ENCODE peak calls at places on chromosomes 4 and X, in five cellular contexts. S is neuronal stem cell, P is GM23338, J is cardiac muscle cell, Y is suprapubic skin. U is an unnamed sample.

GRCh38 chr4:136651278-136651667 is 881.0 kb downstream of the PCDH18 start:
- DNase-seq in J (no peak), P (no peak), S (no peak), Y (no peak), U (no peak)

GRCh38 chr4:10157478-10158354 is 41.1 kb upstream of the WDR1 start:
- DNase-seq in P (peak; percentile 89), S (peak; percentile 55), J (peak; percentile 74), Y (no peak), U (no peak)

GRCh38 chr4:176436500-176436973 is 116.8 kb downstream of the SPCS3 start:
- DNase-seq in Y (no peak), J (no peak), S (no peak), P (no peak), U (peak; percentile 47)

GRCh38 chr4:579543-580175 is 3.6 kb upstream of the TMEM271 start:
- DNase-seq in J (no peak), S (no peak), P (peak; percentile 52), Y (no peak), U (no peak)

GRCh38 chrX:74187211-74187610 is 116.8 kb upstream of the ZCCHC13 start:
- DNase-seq in S (no peak), J (no peak), Y (no peak), P (no peak), U (no peak)

GRCh38 chr4:166341992-166342391 is 469.0 kb downstream of the TLL1 start:
- DNase-seq in S (no peak), Y (no peak), P (no peak), J (no peak), U (no peak)

GRCh38 chr4:88523325-88524129 is at the start of gene PYURF:
- DNase-seq in Y (peak; percentile 97), S (peak; percentile 83), J (peak; percentile 98), P (peak; percentile 98), U (peak; percentile 91)

GRCh38 chr4:47855350-47855749 is 17.5 kb upstream of the CORIN start:
- DNase-seq in S (no peak), J (no peak), P (no peak), Y (peak; percentile 69), U (no peak)

GRCh38 chrX:139758809-139759208 is 50.8 kb upstream of the MCF2 start:
- DNase-seq in J (no peak), S (no peak), P (no peak), Y (no peak), U (no peak)

GRCh38 chr4:186798951-186799659 is 75.4 kb upstream of the FAT1 start:
- DNase-seq in S (no peak), P (no peak), J (no peak), Y (no peak), U (no peak)

GRCh38 chr4:124468360-124468759 is 244.2 kb downstream of the ANKRD50 start:
- DNase-seq in S (no peak), P (no peak), Y (no peak), J (no peak), U (no peak)

GRCh38 chrX:135544338-135544948 is 24.0 kb downstream of the INTS6L start:
- DNase-seq in P (no peak), J (no peak), S (no peak), Y (no peak), U (no peak)

GRCh38 chr4:155666701-155667537 is at the start of gene GUCY1A1:
- DNase-seq in S (peak; percentile 49), P (peak; percentile 81), J (peak; percentile 76), Y (peak; percentile 74), U (no peak)

GRCh38 chr4:70722199-70722791 is 531 bp downstream of the RUFY3 start:
- DNase-seq in S (no peak), P (no peak), J (no peak), Y (no peak), U (no peak)

GRCh38 chrX:37697169-37697760 is 11.7 kb downstream of the XK start:
- DNase-seq in P (no peak), J (no peak), S (no peak), Y (no peak), U (no peak)

GRCh38 chr4:86831262-86832090 is 17.7 kb downstream of the SLC10A6 start:
- DNase-seq in S (no peak), Y (no peak), J (no peak), P (no peak), U (peak; percentile 73)

GRCh38 chr4:6655924-6656323 is 15.4 kb downstream of the MRFAP1 start:
- DNase-seq in Y (no peak), P (no peak), J (no peak), S (no peak), U (no peak)

GRCh38 chrX:97743014-97743413 is 859.3 kb downstream of the RPA4 start:
- DNase-seq in P (peak; percentile 10), J (no peak), S (no peak), Y (no peak), U (no peak)

GRCh38 chr4:51942108-51942832 is 77.9 kb downstream of the LRRC66 start:
- DNase-seq in S (no peak), P (no peak), Y (no peak), J (no peak), U (peak; percentile 31)

GRCh38 chrX:65781845-65782244 is 114.4 kb downstream of the MSN start:
- DNase-seq in P (no peak), J (no peak), Y (no peak), S (no peak), U (no peak)

GRCh38 chrX:54288277-54288676 is 69.6 kb downstream of the WNK3 start:
- DNase-seq in S (no peak), P (no peak), J (no peak), Y (no peak), U (no peak)

GRCh38 chr4:19381068-19381467 is 870.6 kb upstream of the SLIT2 start:
- DNase-seq in S (no peak), P (no peak), Y (no peak), J (no peak), U (peak; percentile 61)

GRCh38 chrX:72084114-72084513 is 47.6 kb downstream of the RTL5 start:
- DNase-seq in S (no peak), Y (no peak), J (peak; percentile 9), P (no peak), U (no peak)

GRCh38 chr4:41332666-41333065 is 75.9 kb downstream of the UCHL1 start:
- DNase-seq in S (no peak), P (no peak), J (no peak), Y (no peak), U (no peak)

GRCh38 chrX:130172127-130172834 is 519 bp downstream of the RAB33A start:
- DNase-seq in P (peak; percentile 15), J (no peak), Y (no peak), S (no peak), U (no peak)

DNA sequence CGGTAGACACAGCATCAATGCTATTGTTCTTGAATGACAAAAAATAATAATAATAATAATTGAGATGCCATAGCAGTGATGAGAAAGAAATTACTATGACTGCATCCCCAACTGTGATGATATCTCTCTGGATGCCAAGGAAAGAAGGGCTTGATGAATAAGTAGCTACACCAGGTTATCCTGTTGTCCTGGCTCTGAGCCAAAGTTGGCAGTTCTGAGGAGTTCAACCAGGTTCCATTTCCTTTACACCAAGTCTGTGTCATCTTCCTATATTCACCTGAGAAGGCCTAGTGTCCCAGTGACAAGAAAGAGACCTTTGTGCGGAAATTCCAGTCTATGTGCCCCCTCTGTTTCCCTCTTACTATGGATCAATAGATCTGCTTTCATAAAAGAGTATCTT is 3.4 kb upstream of the MAML3 start:
- DNase-seq in Y (no peak), J (no peak), P (no peak), S (no peak), U (no peak)
- H3K4me1 ChIP-seq in Y (peaks cover 7% of the 10 kb centered on the region), J (peaks cover 4% of the 10 kb centered on the region), P (no peaks in the 10 kb centered on the region), S (no peaks in the 10 kb centered on the region), U (peaks cover 2% of the 10 kb centered on the region)

GRCh38 chr4:108165601-108166000 is 3.1 kb downstream of the LEF1 start:
- DNase-seq in S (no peak), J (no peak), P (no peak), Y (no peak), U (no peak)
- H3K4me3 ChIP-seq in S (no peak overlapping the region), J (peak overlapping the region; percentile 96), P (no peak overlapping the region), Y (peak overlapping the region; percentile 78), U (peak overlapping the region; percentile 67)

GRCh38 chr4:16329132-16329796 is 103.0 kb upstream of the TAPT1 start:
- DNase-seq in J (no peak), S (no peak), P (no peak), Y (no peak), U (no peak)

GRCh38 chr4:16329797-16330134 is 103.5 kb upstream of the TAPT1 start:
- DNase-seq in S (no peak), Y (no peak), P (no peak), J (no peak), U (no peak)

GRCh38 chr4:16337936-16338335 is 111.7 kb upstream of the TAPT1 start:
- DNase-seq in J (no peak), Y (no peak), S (no peak), P (no peak), U (no peak)

GRCh38 chr4:16334641-16335040 is 108.4 kb upstream of the TAPT1 start:
- DNase-seq in P (no peak), S (no peak), Y (no peak), J (no peak), U (no peak)
- H3K4me1 ChIP-seq in P (no peaks in the 10 kb centered on the region), S (peaks cover 2% of the 10 kb centered on the region), Y (no peaks in the 10 kb centered on the region), J (no peaks in the 10 kb centered on the region), U (no peaks in the 10 kb centered on the region)

DNA sequence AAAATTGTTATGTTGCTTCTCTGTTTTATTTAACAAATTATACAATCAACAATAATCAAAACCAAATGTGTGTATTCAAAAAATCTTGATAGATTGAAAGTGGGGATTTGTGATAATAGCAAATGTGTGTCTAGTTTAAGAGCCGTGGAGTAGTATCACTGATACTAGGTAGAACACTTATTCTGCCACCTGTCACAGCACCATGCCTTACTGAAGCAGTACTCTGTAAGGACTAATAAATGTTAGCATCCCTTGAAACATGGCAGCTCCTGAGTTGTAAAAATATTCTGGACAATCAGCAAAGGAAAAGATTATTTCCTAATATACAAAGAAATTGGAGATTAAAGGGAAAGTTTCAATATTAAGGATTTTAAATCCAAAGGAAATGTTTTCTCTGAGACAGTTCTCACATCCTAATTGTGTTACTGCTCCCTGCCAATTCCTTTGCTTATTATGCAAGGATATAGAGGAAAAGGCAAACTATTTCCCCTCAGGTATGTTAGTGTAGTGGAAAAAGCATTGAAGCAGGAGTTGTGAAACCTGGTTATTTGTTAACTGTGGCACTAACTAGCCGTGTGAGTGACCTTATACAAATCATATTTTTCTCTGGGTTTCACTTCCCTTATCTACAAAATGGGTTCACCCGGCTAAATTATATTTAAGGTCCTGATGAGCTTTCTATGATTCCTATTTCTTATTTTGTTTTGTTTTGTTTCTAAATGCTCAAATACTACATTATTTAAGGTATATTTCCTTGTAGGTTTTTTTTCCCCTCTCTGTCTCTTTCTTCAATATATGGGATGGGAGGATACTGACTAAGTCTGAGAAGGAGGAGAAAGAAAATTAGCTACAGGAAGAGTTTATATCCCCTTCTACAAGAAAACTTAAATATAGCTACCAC is 303.2 kb downstream of the ARHGAP24 start:
- DNase-seq in S (no peak), J (no peak), Y (no peak), P (no peak), U (peak; percentile 48)
- H3K4me3 ChIP-seq in S (no peak overlapping the region), J (no peak overlapping the region), Y (no peak overlapping the region), P (no peak overlapping the region), U (peak overlapping the region; percentile 34)

U was measured in SJSA1.